ENCODE peak calls at places on chromosomes 4 and X, in eight cellular contexts. U is NCI-H1694 treated with DMSO at 0.1 percent for 48 hours; O is activated CD4-positive, alpha-beta T cell treated with anti-CD3 and anti-CD28 coated beads for 36 hours; I is kidney glomerular epithelial cell; W is suprapubic skin; M is naive thymus-derived CD8-positive, alpha-beta T cell; L is BJ; Y is SW480. E is an unnamed sample.

GRCh38 chr4:156778093-156778492 is 193.5 kb downstream of the PDGFC start:
- DNase-seq in U (no peak), O (no peak), I (no peak), W (no peak), M (no peak), L (no peak), Y (no peak), E (no peak)

GRCh38 chr4:40687676-40688389 is 58.2 kb upstream of the RBM47 start:
- DNase-seq in U (no peak), O (no peak), I (no peak), W (no peak), M (no peak), L (no peak), Y (no peak), E (no peak)

GRCh38 chr4:48748949-48749596 is 31.0 kb downstream of the FRYL start:
- DNase-seq in U (no peak), O (no peak), I (no peak), W (no peak), M (no peak), L (no peak), Y (no peak), E (no peak)

GRCh38 chr4:17690898-17691297 is 76.5 kb downstream of the MED28 start:
- DNase-seq in U (no peak), O (no peak), I (no peak), W (no peak), M (no peak), L (no peak), Y (peak), E (no peak)

GRCh38 chr4:73922766-73923630 is 53.8 kb downstream of the CXCL1 start:
- DNase-seq in U (no peak), O (no peak), I (peak), W (no peak), M (no peak), L (no peak), Y (peak), E (no peak)

GRCh38 chrX:25017667-25018247 is 2.0 kb upstream of the ARX start:
- DNase-seq in U (no peak), O (no peak), I (no peak), W (no peak), M (no peak), L (no peak), Y (no peak), E (no peak)

GRCh38 chr4:39637572-39638357 is 900 bp downstream of the SMIM14 start:
- DNase-seq in U (peak), O (peak), I (peak), W (no peak), M (peak), L (no peak), Y (peak), E (no peak)

GRCh38 chrX:131279617-131280016 is 9.5 kb downstream of the IGSF1 start:
- DNase-seq in U (no peak), O (no peak), I (no peak), W (no peak), M (no peak), L (no peak), Y (no peak), E (no peak)

E was measured in mesenteric fat pad.